ENCODE peak calls at places on chromosomes 2 and 18, in six cellular contexts. O, B, P, L, H and M are unnamed samples.

GRCh38 chr2:62663920-62664319 is 41.6 kb upstream of the EHBP1 start:
- DNase-seq in O (no peak), B (no peak), P (no peak), L (no peak), H (no peak), M (no peak)

GRCh38 chr2:28357055-28357454 is 35.6 kb upstream of the FOSL2 start:
- DNase-seq in O (no peak), B (no peak), P (no peak), L (no peak), H (no peak), M (no peak)

GRCh38 chr2:44758591-44758990 is 182.9 kb upstream of the SIX3 start:
- DNase-seq in O (no peak), B (no peak), P (no peak), L (no peak), H (no peak), M (no peak)

GRCh38 chr18:28045880-28046279 is 131.1 kb downstream of the CDH2 start:
- DNase-seq in O (no peak), B (no peak), P (no peak), L (no peak), H (no peak), M (no peak)

GRCh38 chr2:194883711-194884110 is 773.3 kb upstream of the SLC39A10 start:
- DNase-seq in O (no peak), B (no peak), P (no peak), L (no peak), H (no peak), M (no peak)

GRCh38 chr2:205675861-205676516 is 6.3 kb upstream of the NRP2 start:
- DNase-seq in O (no peak), B (no peak), P (no peak), L (peak; percentile 65), H (no peak), M (peak; percentile 59)

GRCh38 chr2:213015387-213016165 is 135.8 kb downstream of the IKZF2 start:
- DNase-seq in O (no peak), B (no peak), P (peak; percentile 76), L (no peak), H (no peak), M (no peak)

GRCh38 chr2:102983786-102984185 is 222.0 kb downstream of the TMEM182 start:
- DNase-seq in O (no peak), B (no peak), P (no peak), L (no peak), H (no peak), M (no peak)

GRCh38 chr18:26301681-26302080 is 75.4 kb downstream of the TAF4B start:
- DNase-seq in O (no peak), B (peak; percentile 30), P (no peak), L (no peak), H (no peak), M (peak; percentile 12)

GRCh38 chr2:238104071-238104511 is 4.0 kb downstream of the ESPNL start:
- DNase-seq in O (no peak), B (no peak), P (no peak), L (no peak), H (no peak), M (no peak)

GRCh38 chr2:224165901-224166319 is 126.8 kb upstream of the SERPINE2 start:
- DNase-seq in O (no peak), B (no peak), P (no peak), L (no peak), H (no peak), M (no peak)

GRCh38 chr2:202104286-202104870 is 31.3 kb downstream of the KIAA2012 start:
- DNase-seq in O (peak; percentile 60), B (no peak), P (peak; percentile 74), L (peak; percentile 38), H (peak; percentile 10), M (no peak)

GRCh38 chr2:179218848-179219594 is 45.6 kb downstream of the SESTD1 start:
- DNase-seq in O (peak; percentile 55), B (peak; percentile 83), P (peak; percentile 58), L (peak; percentile 76), H (peak; percentile 83), M (peak; percentile 85)

GRCh38 chr2:218583983-218584850 is 15.6 kb downstream of the CNOT9 start:
- DNase-seq in O (no peak), B (no peak), P (no peak), L (no peak), H (no peak), M (no peak)

GRCh38 chr18:77053616-77054287 is 78.8 kb downstream of the MBP start:
- DNase-seq in O (no peak), B (no peak), P (no peak), L (no peak), H (no peak), M (no peak)

GRCh38 chr18:21267370-21267769 is 25.3 kb downstream of the GREB1L start:
- DNase-seq in O (no peak), B (no peak), P (no peak), L (no peak), H (no peak), M (no peak)

GRCh38 chr2:31347788-31348187 is 66.8 kb downstream of the XDH start:
- DNase-seq in O (no peak), B (no peak), P (no peak), L (no peak), H (no peak), M (no peak)

GRCh38 chr2:7209776-7210555 is 292.8 kb downstream of the RNF144A start:
- DNase-seq in O (no peak), B (peak; percentile 24), P (no peak), L (no peak), H (no peak), M (no peak)

GRCh38 chr2:140643761-140644187 is 1487.0 kb downstream of the LRP1B start:
- DNase-seq in O (no peak), B (peak; percentile 36), P (no peak), L (no peak), H (peak; percentile 6), M (no peak)

GRCh38 chr2:207770602-207771404 is 1.1 kb upstream of the FZD5 start:
- DNase-seq in O (peak; percentile 56), B (no peak), P (peak; percentile 20), L (no peak), H (no peak), M (no peak)

GRCh38 chr2:146108993-146109392 is 1589.1 kb upstream of the ZEB2 start:
- DNase-seq in O (no peak), B (no peak), P (no peak), L (no peak), H (no peak), M (no peak)

GRCh38 chr2:146079216-146079615 is 1559.3 kb upstream of the ZEB2 start:
- DNase-seq in O (no peak), B (no peak), P (no peak), L (no peak), H (no peak), M (no peak)

GRCh38 chr2:127577208-127577475 is 41.7 kb downstream of the MYO7B start:
- DNase-seq in O (no peak), B (no peak), P (no peak), L (no peak), H (no peak), M (no peak)

GRCh38 chr2:30338475-30338874 is 107.1 kb downstream of the LBH start:
- DNase-seq in O (no peak), B (no peak), P (no peak), L (no peak), H (no peak), M (no peak)

GRCh38 chr2:153360239-153360638 is 118.3 kb downstream of the RPRM start:
- DNase-seq in O (no peak), B (no peak), P (no peak), L (no peak), H (no peak), M (no peak)

GRCh38 chr2:26946841-26947784 is 23.3 kb upstream of the MAPRE3 start:
- DNase-seq in O (peak; percentile 78), B (no peak), P (no peak), L (no peak), H (peak; percentile 83), M (no peak)

GRCh38 chr2:10547011-10547410 is 98.9 kb upstream of the ODC1 start:
- DNase-seq in O (no peak), B (no peak), P (peak; percentile 26), L (no peak), H (no peak), M (no peak)

GRCh38 chr2:65212115-65212514 is 15.5 kb upstream of the ACTR2 start:
- DNase-seq in O (no peak), B (no peak), P (no peak), L (no peak), H (no peak), M (no peak)

GRCh38 chr18:50700245-50701165 is 119.3 kb downstream of the MRO start:
- DNase-seq in O (no peak), B (no peak), P (no peak), L (no peak), H (no peak), M (no peak)

GRCh38 chr2:200756618-200757321 is 54.9 kb upstream of the BZW1 start:
- DNase-seq in O (no peak), B (peak; percentile 69), P (no peak), L (peak; percentile 52), H (no peak), M (no peak)

GRCh38 chr2:57434952-57435351 is 611.7 kb upstream of the VRK2 start:
- DNase-seq in O (no peak), B (no peak), P (no peak), L (no peak), H (no peak), M (no peak)

GRCh38 chr2:181124499-181124898 is 144.1 kb downstream of the UBE2E3 start:
- DNase-seq in O (no peak), B (peak; percentile 67), P (no peak), L (no peak), H (no peak), M (no peak)

GRCh38 chr2:24203029-24203786 is 28.4 kb downstream of the FAM228A start:
- DNase-seq in O (no peak), B (no peak), P (no peak), L (no peak), H (no peak), M (no peak)